ENCODE peak calls at places on chromosomes 11 and 22, in five cellular contexts. I, U, P, A and Z are unnamed samples.

GRCh38 chr11:114617157-114618124 is 21.9 kb upstream of the NXPE4 start:
- DNase-seq in I (no peak), U (no peak), P (no peak), A (no peak), Z (no peak)

GRCh38 chr11:73716153-73717056 is 44.5 kb downstream of the RAB6A start:
- DNase-seq in I (no peak), U (peak), P (no peak), A (no peak), Z (no peak)

GRCh38 chr11:118212131-118212725 is 12.6 kb downstream of the JAML start:
- DNase-seq in I (no peak), U (no peak), P (no peak), A (peak), Z (no peak)

GRCh38 chr11:63023851-63024648 is 8.4 kb upstream of the SLC22A8 start:
- DNase-seq in I (peak), U (peak), P (peak), A (peak), Z (peak)

GRCh38 chr22:34429314-34429713 is 509.0 kb upstream of the LARGE1 start:
- DNase-seq in I (no peak), U (no peak), P (no peak), A (no peak), Z (no peak)

GRCh38 chr11:84824624-84825023 is 802.5 kb downstream of the DLG2 start:
- DNase-seq in I (no peak), U (no peak), P (no peak), A (no peak), Z (no peak)

GRCh38 chr11:61737131-61737530 is 15.3 kb upstream of the MYRF start:
- DNase-seq in I (no peak), U (no peak), P (no peak), A (no peak), Z (no peak)

GRCh38 chr11:131692961-131693360 is 322.5 kb downstream of the NTM start:
- DNase-seq in I (no peak), U (no peak), P (no peak), A (no peak), Z (no peak)

GRCh38 chr11:128246364-128247234 is 340.8 kb downstream of the ETS1 start:
- DNase-seq in I (no peak), U (no peak), P (peak), A (no peak), Z (no peak)

GRCh38 chr11:14094481-14095037 is 132.0 kb downstream of the SPON1 start:
- DNase-seq in I (no peak), U (no peak), P (no peak), A (no peak), Z (no peak)

GRCh38 chr11:64058494-64058893 is 22.8 kb downstream of the FLRT1 start:
- DNase-seq in I (no peak), U (no peak), P (no peak), A (no peak), Z (no peak)

GRCh38 chr11:125418396-125418795 is 77.7 kb downstream of the FEZ1 start:
- DNase-seq in I (no peak), U (no peak), P (no peak), A (no peak), Z (no peak)

GRCh38 chr11:125425601-125426000 is 70.5 kb downstream of the FEZ1 start:
- DNase-seq in I (no peak), U (no peak), P (no peak), A (no peak), Z (no peak)

GRCh38 chr11:125428486-125429173 is 67.4 kb downstream of the FEZ1 start:
- DNase-seq in I (no peak), U (no peak), P (no peak), A (no peak), Z (no peak)

GRCh38 chr11:125426818-125427528 is 69.1 kb downstream of the FEZ1 start:
- DNase-seq in I (no peak), U (no peak), P (peak), A (no peak), Z (no peak)

GRCh38 chr11:125423247-125423849 is 72.7 kb downstream of the FEZ1 start:
- DNase-seq in I (no peak), U (peak), P (peak), A (no peak), Z (peak)
- TF ChIP-seq CTCF in I (peak), U (peak), P (peak), A (peak), Z (peak)

GRCh38 chr22:38298312-38299000 is 18.8 kb downstream of the CSNK1E start:
- DNase-seq in I (no peak), U (peak), P (peak), A (peak), Z (peak)
- TF ChIP-seq CTCF in I (peak), U (peak), P (peak), A (peak), Z (peak)

GRCh38 chr11:46808804-46809431 is 37.2 kb downstream of the CKAP5 start:
- DNase-seq in I (no peak), U (no peak), P (no peak), A (no peak), Z (no peak)
- TF ChIP-seq CTCF in I (peak), U (peak), P (peak), A (peak), Z (peak)

GRCh38 chr11:11624926-11625325 is 3.1 kb upstream of the GALNT18 start:
- DNase-seq in I (no peak), U (no peak), P (no peak), A (no peak), Z (no peak)
- TF ChIP-seq CTCF in I (no peak), U (no peak), P (no peak), A (no peak), Z (no peak)